ENCODE peak calls at places on chromosomes 16 and 17, in nine cellular contexts. One of them, this sample, is unnamed.

GRCh38 chr16:86391486-86391885 is 118.8 kb upstream of the FOXF1 start:
- DNase-seq in HCT116: no peak
- DNase-seq in GM23248: no peak
- DNase-seq in PC-3: no peak
- DNase-seq in NT2/D1: no peak
- DNase-seq in GM12878: no peak
- DNase-seq in DND-41: no peak
- DNase-seq in neuronal stem cell: no peak
- DNase-seq in endothelial cell of umbilical vein: no peak
- DNase-seq in this sample: no peak

GRCh38 chr17:75130059-75130631 is 1.4 kb downstream of the NT5C start:
- DNase-seq in HCT116: no peak
- DNase-seq in GM23248: no peak
- DNase-seq in PC-3: no peak
- DNase-seq in NT2/D1: no peak
- DNase-seq in GM12878: no peak
- DNase-seq in DND-41: no peak
- DNase-seq in neuronal stem cell: no peak
- DNase-seq in endothelial cell of umbilical vein: no peak
- DNase-seq in this sample: no peak

GRCh38 chr16:87551487-87551886 is 50.8 kb upstream of the JPH3 start:
- DNase-seq in HCT116: no peak
- DNase-seq in GM23248: no peak
- DNase-seq in PC-3: no peak
- DNase-seq in NT2/D1: no peak
- DNase-seq in GM12878: no peak
- DNase-seq in DND-41: no peak
- DNase-seq in neuronal stem cell: no peak
- DNase-seq in endothelial cell of umbilical vein: no peak
- DNase-seq in this sample: no peak

GRCh38 chr17:76272541-76273434 is 7.6 kb downstream of the UBALD2 start:
- DNase-seq in HCT116: no peak
- DNase-seq in GM23248: no peak
- DNase-seq in PC-3: no peak
- DNase-seq in NT2/D1: no peak
- DNase-seq in GM12878: no peak
- DNase-seq in DND-41: no peak
- DNase-seq in neuronal stem cell: no peak
- DNase-seq in endothelial cell of umbilical vein: no peak
- DNase-seq in this sample: no peak

GRCh38 chr17:70678889-70679288 is 509.6 kb downstream of the KCNJ2 start:
- DNase-seq in HCT116: no peak
- DNase-seq in GM23248: no peak
- DNase-seq in PC-3: no peak
- DNase-seq in NT2/D1: no peak
- DNase-seq in GM12878: no peak
- DNase-seq in DND-41: no peak
- DNase-seq in neuronal stem cell: no peak
- DNase-seq in endothelial cell of umbilical vein: no peak
- DNase-seq in this sample: no peak

GRCh38 chr16:50505115-50505514 is 43.1 kb upstream of the NKD1 start:
- DNase-seq in HCT116: no peak
- DNase-seq in GM23248: no peak
- DNase-seq in PC-3: no peak
- DNase-seq in NT2/D1: no peak
- DNase-seq in GM12878: no peak
- DNase-seq in DND-41: no peak
- DNase-seq in neuronal stem cell: no peak
- DNase-seq in endothelial cell of umbilical vein: no peak
- DNase-seq in this sample: no peak

GRCh38 chr16:86865866-86866675 is 287.7 kb downstream of the FOXL1 start:
- DNase-seq in HCT116: no peak
- DNase-seq in GM23248: peak; percentile 63
- DNase-seq in PC-3: peak; percentile 42
- DNase-seq in NT2/D1: no peak
- DNase-seq in GM12878: no peak
- DNase-seq in DND-41: no peak
- DNase-seq in neuronal stem cell: no peak
- DNase-seq in endothelial cell of umbilical vein: peak; percentile 40
- DNase-seq in this sample: no peak

GRCh38 chr17:80236911-80237310 is 16.7 kb downstream of the SLC26A11 start:
- DNase-seq in HCT116: no peak
- DNase-seq in GM23248: no peak
- DNase-seq in PC-3: no peak
- DNase-seq in NT2/D1: no peak
- DNase-seq in GM12878: no peak
- DNase-seq in DND-41: no peak
- DNase-seq in neuronal stem cell: no peak
- DNase-seq in endothelial cell of umbilical vein: no peak
- DNase-seq in this sample: no peak

GRCh38 chr17:42407289-42407836 is 15.7 kb downstream of the CAVIN1 start:
- DNase-seq in HCT116: no peak
- DNase-seq in GM23248: peak; percentile 80
- DNase-seq in PC-3: no peak
- DNase-seq in NT2/D1: no peak
- DNase-seq in GM12878: no peak
- DNase-seq in DND-41: peak; percentile 45
- DNase-seq in neuronal stem cell: no peak
- DNase-seq in endothelial cell of umbilical vein: peak; percentile 98
- DNase-seq in this sample: peak; percentile 77

GRCh38 chr17:78679495-78680395 is 102.3 kb downstream of the CYTH1 start:
- DNase-seq in HCT116: no peak
- DNase-seq in GM23248: no peak
- DNase-seq in PC-3: no peak
- DNase-seq in NT2/D1: no peak
- DNase-seq in GM12878: no peak
- DNase-seq in DND-41: no peak
- DNase-seq in neuronal stem cell: no peak
- DNase-seq in endothelial cell of umbilical vein: no peak
- DNase-seq in this sample: no peak

GRCh38 chr16:58753711-58754134 is 19.6 kb upstream of the GOT2 start:
- DNase-seq in HCT116: no peak
- DNase-seq in GM23248: no peak
- DNase-seq in PC-3: no peak
- DNase-seq in NT2/D1: no peak
- DNase-seq in GM12878: no peak
- DNase-seq in DND-41: no peak
- DNase-seq in neuronal stem cell: no peak
- DNase-seq in endothelial cell of umbilical vein: no peak
- DNase-seq in this sample: no peak

GRCh38 chr16:3346041-3346440 is 9.6 kb upstream of the OR2C1 start:
- DNase-seq in HCT116: no peak
- DNase-seq in GM23248: no peak
- DNase-seq in PC-3: no peak
- DNase-seq in NT2/D1: no peak
- DNase-seq in GM12878: no peak
- DNase-seq in DND-41: no peak
- DNase-seq in neuronal stem cell: no peak
- DNase-seq in endothelial cell of umbilical vein: no peak
- DNase-seq in this sample: no peak

GRCh38 chr16:23469814-23470213 is 16.8 kb upstream of the COG7 start:
- DNase-seq in HCT116: peak; percentile 33
- DNase-seq in GM23248: peak; percentile 70
- DNase-seq in PC-3: peak; percentile 81
- DNase-seq in NT2/D1: no peak
- DNase-seq in GM12878: no peak
- DNase-seq in DND-41: no peak
- DNase-seq in neuronal stem cell: no peak
- DNase-seq in endothelial cell of umbilical vein: no peak
- DNase-seq in this sample: peak; percentile 19

GRCh38 chr17:21275579-21276339 is 8.8 kb upstream of the MAP2K3 start:
- DNase-seq in HCT116: no peak
- DNase-seq in GM23248: peak; percentile 97
- DNase-seq in PC-3: peak; percentile 91
- DNase-seq in NT2/D1: peak; percentile 59
- DNase-seq in GM12878: peak; percentile 43
- DNase-seq in DND-41: peak; percentile 91
- DNase-seq in neuronal stem cell: peak; percentile 77
- DNase-seq in endothelial cell of umbilical vein: peak; percentile 81
- DNase-seq in this sample: peak; percentile 87

GRCh38 chr17:82661717-82662683 is 13.8 kb upstream of the WDR45B start:
- DNase-seq in HCT116: no peak
- DNase-seq in GM23248: no peak
- DNase-seq in PC-3: no peak
- DNase-seq in NT2/D1: no peak
- DNase-seq in GM12878: no peak
- DNase-seq in DND-41: no peak
- DNase-seq in neuronal stem cell: no peak
- DNase-seq in endothelial cell of umbilical vein: no peak
- DNase-seq in this sample: no peak

GRCh38 chr17:1793447-1793806 is 31.6 kb downstream of the SERPINF1 start:
- DNase-seq in HCT116: no peak
- DNase-seq in GM23248: peak; percentile 25
- DNase-seq in PC-3: no peak
- DNase-seq in NT2/D1: no peak
- DNase-seq in GM12878: no peak
- DNase-seq in DND-41: no peak
- DNase-seq in neuronal stem cell: no peak
- DNase-seq in endothelial cell of umbilical vein: no peak
- DNase-seq in this sample: peak; percentile 12

GRCh38 chr16:1449201-1449788 is 4.9 kb upstream of the CCDC154 start:
- DNase-seq in HCT116: no peak
- DNase-seq in GM23248: no peak
- DNase-seq in PC-3: no peak
- DNase-seq in NT2/D1: no peak
- DNase-seq in GM12878: no peak
- DNase-seq in DND-41: no peak
- DNase-seq in neuronal stem cell: no peak
- DNase-seq in endothelial cell of umbilical vein: no peak
- DNase-seq in this sample: no peak
- H3K9ac ChIP-seq in HCT116: no peak overlapping the region
- H3K9ac ChIP-seq in GM23248: no peak overlapping the region
- H3K9ac ChIP-seq in PC-3: no peak overlapping the region
- H3K9ac ChIP-seq in NT2/D1: no peak overlapping the region
- H3K9ac ChIP-seq in GM12878: no peak overlapping the region
- H3K9ac ChIP-seq in DND-41: no peak overlapping the region
- H3K9ac ChIP-seq in neuronal stem cell: no peak overlapping the region
- H3K9ac ChIP-seq in endothelial cell of umbilical vein: no peak overlapping the region
- H3K9ac ChIP-seq in this sample: no peak overlapping the region

DNA sequence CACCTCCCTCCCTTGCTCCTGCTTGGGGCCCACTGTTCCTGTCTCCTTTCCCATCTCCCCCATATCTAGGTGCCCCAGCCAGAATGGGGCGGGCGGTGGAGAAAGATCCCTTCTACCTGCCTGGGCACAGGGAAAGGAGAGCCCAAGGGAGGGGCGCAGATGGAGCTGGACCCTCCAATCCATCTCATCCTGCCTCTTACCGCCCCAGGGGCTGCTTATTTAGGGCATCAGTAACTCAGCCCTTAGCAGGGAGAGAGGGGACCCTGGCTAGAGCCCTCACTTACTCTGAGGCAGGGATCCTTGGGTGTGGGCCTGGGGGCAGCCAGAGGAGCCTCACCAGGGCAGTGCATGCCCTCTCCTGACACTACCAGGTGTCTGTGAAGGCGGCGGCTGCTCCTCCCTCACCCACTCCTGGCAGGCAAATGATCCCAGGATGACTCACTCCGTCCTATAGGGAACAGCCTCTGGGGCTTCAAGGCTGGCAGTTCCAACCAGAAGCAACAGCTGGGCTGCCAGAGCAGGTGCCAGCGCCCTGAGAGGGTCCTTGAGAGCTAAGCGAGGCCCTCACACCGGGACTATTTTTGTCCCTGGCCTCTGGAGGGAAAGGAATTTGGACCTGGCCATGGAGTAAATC is 16.3 kb upstream of the BCAR1 start:
- DNase-seq in HCT116: peak; percentile 54
- DNase-seq in GM23248: peak; percentile 80
- DNase-seq in PC-3: peak; percentile 86
- DNase-seq in NT2/D1: no peak
- DNase-seq in GM12878: no peak
- DNase-seq in DND-41: no peak
- DNase-seq in neuronal stem cell: no peak
- DNase-seq in endothelial cell of umbilical vein: peak; percentile 64
- DNase-seq in this sample: peak; percentile 63
- H3K9ac ChIP-seq in HCT116: peak overlapping the region; percentile 50
- H3K9ac ChIP-seq in GM23248: no peak overlapping the region
- H3K9ac ChIP-seq in PC-3: no peak overlapping the region
- H3K9ac ChIP-seq in NT2/D1: peak overlapping the region; percentile 21
- H3K9ac ChIP-seq in GM12878: no peak overlapping the region
- H3K9ac ChIP-seq in DND-41: no peak overlapping the region
- H3K9ac ChIP-seq in neuronal stem cell: no peak overlapping the region
- H3K9ac ChIP-seq in endothelial cell of umbilical vein: no peak overlapping the region
- H3K9ac ChIP-seq in this sample: no peak overlapping the region

DNA sequence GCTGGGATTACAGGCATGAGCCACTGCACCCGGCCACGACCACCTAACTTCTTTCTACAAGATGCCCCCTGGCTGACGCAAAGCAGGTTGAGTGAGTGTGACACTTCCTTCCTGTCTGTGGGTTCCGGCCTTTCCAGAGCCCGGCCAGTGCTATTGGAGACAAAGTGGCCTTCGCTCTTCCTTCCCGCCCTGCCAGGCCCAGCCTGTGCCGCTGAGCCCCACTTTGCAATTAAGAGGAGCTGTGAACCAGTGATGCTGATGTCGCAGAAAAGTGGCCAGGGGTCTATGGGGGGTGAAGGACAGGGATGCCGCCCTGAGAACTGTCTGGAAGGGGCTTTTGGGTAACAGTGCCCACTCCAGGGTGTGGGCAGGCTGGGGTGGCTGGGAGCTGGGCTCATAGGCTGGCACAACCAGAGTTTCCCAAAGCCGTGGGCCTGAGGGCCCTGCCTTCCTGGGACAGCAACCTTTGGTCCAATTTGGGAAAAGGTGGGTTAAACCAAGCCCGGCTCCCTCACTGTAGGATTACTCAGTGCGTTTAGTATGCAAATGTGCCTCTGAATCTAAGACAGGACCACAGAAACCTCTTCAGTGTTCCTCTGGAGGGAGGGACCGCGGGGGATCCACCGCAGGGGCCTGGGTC is 174.9 kb downstream of the SEC14L1 start:
- DNase-seq in HCT116: no peak
- DNase-seq in GM23248: no peak
- DNase-seq in PC-3: peak; percentile 35
- DNase-seq in NT2/D1: no peak
- DNase-seq in GM12878: no peak
- DNase-seq in DND-41: no peak
- DNase-seq in neuronal stem cell: no peak
- DNase-seq in endothelial cell of umbilical vein: peak; percentile 38
- DNase-seq in this sample: peak; percentile 47
- H3K9ac ChIP-seq in HCT116: peak overlapping the region; percentile 27
- H3K9ac ChIP-seq in GM23248: peak overlapping the region; percentile 56
- H3K9ac ChIP-seq in PC-3: peak overlapping the region; percentile 18
- H3K9ac ChIP-seq in NT2/D1: peak overlapping the region; percentile 69
- H3K9ac ChIP-seq in GM12878: no peak overlapping the region
- H3K9ac ChIP-seq in DND-41: no peak overlapping the region
- H3K9ac ChIP-seq in neuronal stem cell: no peak overlapping the region
- H3K9ac ChIP-seq in endothelial cell of umbilical vein: peak overlapping the region; percentile 21
- H3K9ac ChIP-seq in this sample: no peak overlapping the region

DNA sequence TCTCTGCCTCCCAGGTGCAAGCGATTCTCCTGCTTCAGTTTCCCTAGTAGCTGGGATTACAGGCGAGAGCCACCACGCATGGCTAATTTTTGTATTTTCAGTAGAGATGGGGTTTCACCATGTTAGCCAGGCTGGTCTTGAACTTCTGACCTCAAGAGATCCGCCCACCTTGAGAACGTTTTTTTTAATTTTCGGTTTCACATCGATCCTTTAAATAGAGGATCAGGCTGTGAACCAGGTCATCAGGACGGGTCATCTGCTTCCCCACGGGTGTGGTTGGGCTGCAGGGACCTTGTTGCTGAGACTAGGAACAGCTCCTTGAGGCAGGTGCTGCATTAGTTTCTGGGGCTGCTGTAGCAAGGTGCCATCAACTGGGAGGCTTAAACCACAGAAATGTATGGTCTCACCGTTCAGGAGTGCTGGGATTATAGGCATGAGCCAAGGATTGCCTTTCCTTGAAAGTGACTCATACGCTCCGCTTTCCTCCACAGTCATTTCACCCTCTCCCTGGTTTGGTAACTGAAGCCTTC is 7.9 kb upstream of the NAGPA start:
- DNase-seq in HCT116: peak; percentile 58
- DNase-seq in GM23248: peak; percentile 52
- DNase-seq in PC-3: peak; percentile 68
- DNase-seq in NT2/D1: no peak
- DNase-seq in GM12878: peak; percentile 41
- DNase-seq in DND-41: no peak
- DNase-seq in neuronal stem cell: no peak
- DNase-seq in endothelial cell of umbilical vein: no peak
- DNase-seq in this sample: no peak
- H3K9ac ChIP-seq in HCT116: peak overlapping the region; percentile 7
- H3K9ac ChIP-seq in GM23248: no peak overlapping the region
- H3K9ac ChIP-seq in PC-3: no peak overlapping the region
- H3K9ac ChIP-seq in NT2/D1: no peak overlapping the region
- H3K9ac ChIP-seq in GM12878: peak overlapping the region; percentile 12
- H3K9ac ChIP-seq in DND-41: no peak overlapping the region
- H3K9ac ChIP-seq in neuronal stem cell: no peak overlapping the region
- H3K9ac ChIP-seq in endothelial cell of umbilical vein: no peak overlapping the region
- H3K9ac ChIP-seq in this sample: no peak overlapping the region

This sample was measured in mesendoderm.